ENCODE peak calls at places on chromosomes 13 and 19, in ten cellular contexts. H is activated CD4-positive, alpha-beta T cell treated with anti-CD3 and anti-CD28 coated beads, Interleukin-2, amount 50 U/mL, for 1 hour; R is foreskin fibroblast; Q is iPS-NIHi11; W is head of caudate nucleus; T is AG10803; M is NCI-H1694 treated with DMSO at 0.1 percent for 48 hours; F is C1 segment of cervical spinal cord; I is kidney glomerular epithelial cell; L is stimulated activated CD4-positive, alpha-beta T cell treated with anti-CD3 and anti-CD28 coated beads, Interleukin-15, amount 100 ng/mL, for 24 hours. U is an unnamed sample.
A peak's percentile ranks its signal among the peaks of the same experiment; 100 is the strongest.

GRCh38 chr19:30450945-30451344 is 78.8 kb downstream of the ZNF536 start:
- DNase-seq in F (no peak), M (no peak), L (no peak), T (peak; percentile 34), Q (peak; percentile 34), I (no peak), W (peak; percentile 45), R (peak; percentile 36), H (no peak), U (no peak)

GRCh38 chr19:41601771-41602170 is 25.1 kb downstream of the CEACAM4 start:
- DNase-seq in L (no peak), M (no peak), Q (no peak), I (no peak), T (no peak), R (no peak), H (no peak), F (no peak), W (no peak), U (no peak)

GRCh38 chr13:21668665-21669599 is 1.9 kb upstream of the FGF9 start:
- DNase-seq in W (no peak), I (peak; percentile 33), Q (peak; percentile 35), T (peak; percentile 20), L (peak; percentile 30), M (no peak), R (peak; percentile 27), F (no peak), H (peak; percentile 32), U (peak; percentile 69)

GRCh38 chr19:46393456-46394397 is 19.6 kb downstream of the CCDC8 start:
- DNase-seq in H (no peak), W (no peak), R (no peak), Q (no peak), L (no peak), T (no peak), F (no peak), M (no peak), I (no peak), U (no peak)

GRCh38 chr19:19464339-19465098 is 50.8 kb downstream of the TSSK6 start:
- DNase-seq in Q (peak; percentile 71), H (no peak), I (peak; percentile 61), F (no peak), W (no peak), L (no peak), R (peak; percentile 64), M (no peak), T (peak; percentile 56), U (peak; percentile 86)

GRCh38 chr19:35346193-35347052 is 1.3 kb upstream of the FFAR1 start:
- DNase-seq in M (no peak), T (no peak), R (no peak), F (no peak), Q (no peak), I (no peak), H (peak; percentile 73), L (peak; percentile 82), W (no peak), U (no peak)

GRCh38 chr19:37899453-37899852 is 6.9 kb downstream of the WDR87 start:
- DNase-seq in H (no peak), M (no peak), L (no peak), R (no peak), T (no peak), I (no peak), F (no peak), Q (no peak), W (no peak), U (no peak)

GRCh38 chr19:43936219-43936618 is 1.1 kb upstream of the ZNF45 start:
- DNase-seq in L (no peak), R (no peak), M (no peak), Q (no peak), I (no peak), T (no peak), W (no peak), F (no peak), H (no peak), U (peak; percentile 43)

GRCh38 chr19:28239270-28239669 is 973.7 kb downstream of the UQCRFS1 start:
- DNase-seq in M (no peak), F (no peak), I (no peak), T (no peak), Q (peak; percentile 71), H (no peak), R (no peak), L (no peak), W (no peak), U (peak; percentile 86)

GRCh38 chr13:40452038-40452666 is 214.3 kb downstream of the FOXO1 start:
- DNase-seq in M (no peak), L (no peak), W (no peak), F (peak; percentile 10), I (no peak), Q (no peak), T (no peak), R (no peak), H (no peak), U (no peak)

GRCh38 chr13:92900455-92900854 is 326.2 kb upstream of the GPC6 start:
- DNase-seq in W (no peak), Q (no peak), L (no peak), H (no peak), I (no peak), M (no peak), R (no peak), F (no peak), T (no peak), U (no peak)

GRCh38 chr13:113914333-113915011 is 50.6 kb upstream of the GAS6 start:
- DNase-seq in M (no peak), F (no peak), R (no peak), H (no peak), L (no peak), T (no peak), Q (no peak), I (no peak), W (no peak), U (no peak)

GRCh38 chr13:112444416-112445399 is 68.6 kb downstream of the SPACA7 start:
- DNase-seq in M (no peak), L (no peak), I (no peak), Q (no peak), W (no peak), H (no peak), T (no peak), R (no peak), F (no peak), U (no peak)

GRCh38 chr13:27339299-27339698 is 68.7 kb downstream of the RASL11A start:
- DNase-seq in R (peak; percentile 52), H (peak; percentile 30), I (no peak), T (peak; percentile 35), L (peak; percentile 58), M (peak; percentile 17), F (no peak), W (no peak), Q (peak; percentile 64), U (peak; percentile 89)

U was measured in GM23338.